ENCODE peak calls at places on chromosome 18, in ten cellular contexts. One of them, this sample, is unnamed.

GRCh38 chr18:3401669-3402620 is 48.0 kb upstream of the TGIF1 start:
- DNase-seq in transverse colon: no peak
- DNase-seq in GM13976: peak
- DNase-seq in brain microvascular endothelial cell: no peak
- DNase-seq in NCI-H2081: no peak
- DNase-seq in tibial artery: no peak
- DNase-seq in pancreas: no peak
- DNase-seq in aorta: no peak
- DNase-seq in LoVo: no peak
- DNase-seq in mucosa of descending colon: no peak
- DNase-seq in this sample: peak

GRCh38 chr18:80179857-80180558 is 67.3 kb downstream of the PARD6G start:
- DNase-seq in transverse colon: peak
- DNase-seq in pancreas: no peak
- DNase-seq in aorta: peak
- DNase-seq in brain microvascular endothelial cell: no peak
- DNase-seq in GM13976: no peak
- DNase-seq in LoVo: no peak
- DNase-seq in NCI-H2081: no peak
- DNase-seq in tibial artery: no peak
- DNase-seq in mucosa of descending colon: no peak
- DNase-seq in this sample: no peak

GRCh38 chr18:68121308-68121707 is 593.6 kb downstream of the TMX3 start:
- DNase-seq in aorta: no peak
- DNase-seq in brain microvascular endothelial cell: no peak
- DNase-seq in NCI-H2081: no peak
- DNase-seq in LoVo: no peak
- DNase-seq in mucosa of descending colon: no peak
- DNase-seq in transverse colon: no peak
- DNase-seq in tibial artery: no peak
- DNase-seq in pancreas: no peak
- DNase-seq in GM13976: no peak
- DNase-seq in this sample: no peak

GRCh38 chr18:11518788-11519685 is 90.4 kb upstream of the SLC35G4 start:
- DNase-seq in brain microvascular endothelial cell: peak
- DNase-seq in pancreas: peak
- DNase-seq in LoVo: peak
- DNase-seq in transverse colon: peak
- DNase-seq in NCI-H2081: peak
- DNase-seq in tibial artery: no peak
- DNase-seq in aorta: no peak
- DNase-seq in mucosa of descending colon: no peak
- DNase-seq in GM13976: peak
- DNase-seq in this sample: peak

GRCh38 chr18:55925772-55926171 is 337.8 kb upstream of the TCF4 start:
- DNase-seq in mucosa of descending colon: no peak
- DNase-seq in LoVo: no peak
- DNase-seq in transverse colon: no peak
- DNase-seq in NCI-H2081: no peak
- DNase-seq in pancreas: no peak
- DNase-seq in tibial artery: no peak
- DNase-seq in brain microvascular endothelial cell: no peak
- DNase-seq in GM13976: no peak
- DNase-seq in aorta: no peak
- DNase-seq in this sample: no peak

GRCh38 chr18:60452424-60452823 is 79.8 kb upstream of the MC4R start:
- DNase-seq in transverse colon: no peak
- DNase-seq in GM13976: no peak
- DNase-seq in mucosa of descending colon: no peak
- DNase-seq in NCI-H2081: peak
- DNase-seq in brain microvascular endothelial cell: peak
- DNase-seq in tibial artery: no peak
- DNase-seq in LoVo: no peak
- DNase-seq in aorta: no peak
- DNase-seq in pancreas: no peak
- DNase-seq in this sample: no peak

GRCh38 chr18:76923485-76924085 is 101.2 kb downstream of the ZNF236 start:
- DNase-seq in GM13976: no peak
- DNase-seq in brain microvascular endothelial cell: peak
- DNase-seq in pancreas: no peak
- DNase-seq in aorta: no peak
- DNase-seq in mucosa of descending colon: no peak
- DNase-seq in transverse colon: peak
- DNase-seq in NCI-H2081: no peak
- DNase-seq in LoVo: peak
- DNase-seq in tibial artery: no peak
- DNase-seq in this sample: no peak

GRCh38 chr18:79528846-79529245 is 133.1 kb downstream of the NFATC1 start:
- DNase-seq in NCI-H2081: peak
- DNase-seq in GM13976: peak
- DNase-seq in brain microvascular endothelial cell: peak
- DNase-seq in mucosa of descending colon: peak
- DNase-seq in LoVo: peak
- DNase-seq in tibial artery: peak
- DNase-seq in pancreas: peak
- DNase-seq in aorta: peak
- DNase-seq in transverse colon: peak
- DNase-seq in this sample: peak

GRCh38 chr18:49813071-49813320 is 337 bp downstream of the ACAA2 start:
- DNase-seq in LoVo: peak
- DNase-seq in brain microvascular endothelial cell: peak
- DNase-seq in NCI-H2081: peak
- DNase-seq in pancreas: peak
- DNase-seq in transverse colon: peak
- DNase-seq in GM13976: peak
- DNase-seq in aorta: peak
- DNase-seq in mucosa of descending colon: peak
- DNase-seq in tibial artery: peak
- DNase-seq in this sample: peak

GRCh38 chr18:31204169-31204568 is 41.5 kb upstream of the DSC1 start:
- DNase-seq in brain microvascular endothelial cell: no peak
- DNase-seq in mucosa of descending colon: no peak
- DNase-seq in tibial artery: no peak
- DNase-seq in transverse colon: no peak
- DNase-seq in aorta: no peak
- DNase-seq in LoVo: no peak
- DNase-seq in NCI-H2081: no peak
- DNase-seq in GM13976: no peak
- DNase-seq in pancreas: no peak
- DNase-seq in this sample: no peak

GRCh38 chr18:48923746-48924580 is 26.8 kb downstream of the SMAD7 start:
- DNase-seq in LoVo: no peak
- DNase-seq in aorta: no peak
- DNase-seq in NCI-H2081: no peak
- DNase-seq in mucosa of descending colon: peak
- DNase-seq in GM13976: peak
- DNase-seq in brain microvascular endothelial cell: no peak
- DNase-seq in transverse colon: no peak
- DNase-seq in tibial artery: no peak
- DNase-seq in pancreas: no peak
- DNase-seq in this sample: peak

GRCh38 chr18:76450912-76451421 is 44.1 kb downstream of the ZNF516 start:
- DNase-seq in mucosa of descending colon: no peak
- DNase-seq in tibial artery: peak
- DNase-seq in brain microvascular endothelial cell: peak
- DNase-seq in aorta: no peak
- DNase-seq in GM13976: peak
- DNase-seq in pancreas: no peak
- DNase-seq in transverse colon: peak
- DNase-seq in LoVo: no peak
- DNase-seq in NCI-H2081: peak
- DNase-seq in this sample: no peak

GRCh38 chr18:12422936-12423335 is 15.2 kb downstream of the PRELID3A start:
- DNase-seq in LoVo: no peak
- DNase-seq in aorta: no peak
- DNase-seq in transverse colon: no peak
- DNase-seq in mucosa of descending colon: no peak
- DNase-seq in GM13976: no peak
- DNase-seq in NCI-H2081: peak
- DNase-seq in brain microvascular endothelial cell: no peak
- DNase-seq in tibial artery: no peak
- DNase-seq in pancreas: no peak
- DNase-seq in this sample: no peak

GRCh38 chr18:9683418-9684396 is 24.4 kb upstream of the RAB31 start:
- DNase-seq in tibial artery: peak
- DNase-seq in pancreas: no peak
- DNase-seq in LoVo: no peak
- DNase-seq in NCI-H2081: peak
- DNase-seq in mucosa of descending colon: no peak
- DNase-seq in GM13976: no peak
- DNase-seq in brain microvascular endothelial cell: peak
- DNase-seq in aorta: no peak
- DNase-seq in transverse colon: no peak
- DNase-seq in this sample: no peak

GRCh38 chr18:34322365-34323289 is 97.9 kb upstream of the NOL4 start:
- DNase-seq in NCI-H2081: peak
- DNase-seq in GM13976: peak
- DNase-seq in tibial artery: no peak
- DNase-seq in aorta: peak
- DNase-seq in mucosa of descending colon: no peak
- DNase-seq in transverse colon: peak
- DNase-seq in pancreas: peak
- DNase-seq in brain microvascular endothelial cell: peak
- DNase-seq in LoVo: peak
- DNase-seq in this sample: peak

GRCh38 chr18:47263828-47264314 is 12.4 kb upstream of the SKOR2 start:
- DNase-seq in brain microvascular endothelial cell: no peak
- DNase-seq in mucosa of descending colon: no peak
- DNase-seq in NCI-H2081: no peak
- DNase-seq in GM13976: no peak
- DNase-seq in tibial artery: no peak
- DNase-seq in pancreas: no peak
- DNase-seq in LoVo: no peak
- DNase-seq in transverse colon: no peak
- DNase-seq in aorta: no peak
- DNase-seq in this sample: no peak

GRCh38 chr18:77205769-77206168 is 43.9 kb upstream of the GALR1 start:
- DNase-seq in aorta: no peak
- DNase-seq in pancreas: no peak
- DNase-seq in GM13976: no peak
- DNase-seq in transverse colon: no peak
- DNase-seq in mucosa of descending colon: no peak
- DNase-seq in NCI-H2081: no peak
- DNase-seq in LoVo: no peak
- DNase-seq in brain microvascular endothelial cell: no peak
- DNase-seq in tibial artery: no peak
- DNase-seq in this sample: no peak

GRCh38 chr18:48735070-48735676 is 196.3 kb downstream of the CTIF start:
- DNase-seq in GM13976: no peak
- DNase-seq in NCI-H2081: no peak
- DNase-seq in tibial artery: no peak
- DNase-seq in pancreas: no peak
- DNase-seq in mucosa of descending colon: no peak
- DNase-seq in brain microvascular endothelial cell: no peak
- DNase-seq in transverse colon: no peak
- DNase-seq in aorta: peak
- DNase-seq in LoVo: no peak
- DNase-seq in this sample: no peak

GRCh38 chr18:32545631-32546030 is 74.9 kb upstream of the GAREM1 start:
- DNase-seq in aorta: no peak
- DNase-seq in NCI-H2081: no peak
- DNase-seq in LoVo: no peak
- DNase-seq in transverse colon: no peak
- DNase-seq in mucosa of descending colon: no peak
- DNase-seq in pancreas: no peak
- DNase-seq in GM13976: no peak
- DNase-seq in tibial artery: no peak
- DNase-seq in brain microvascular endothelial cell: no peak
- DNase-seq in this sample: no peak

GRCh38 chr18:32295604-32296003 is 105.8 kb downstream of the MEP1B start:
- DNase-seq in LoVo: no peak
- DNase-seq in mucosa of descending colon: no peak
- DNase-seq in GM13976: no peak
- DNase-seq in tibial artery: no peak
- DNase-seq in aorta: no peak
- DNase-seq in brain microvascular endothelial cell: no peak
- DNase-seq in pancreas: no peak
- DNase-seq in NCI-H2081: no peak
- DNase-seq in transverse colon: no peak
- DNase-seq in this sample: no peak

GRCh38 chr18:22637787-22638186 is 220.1 kb upstream of the CTAGE1 start:
- DNase-seq in pancreas: no peak
- DNase-seq in brain microvascular endothelial cell: peak
- DNase-seq in transverse colon: no peak
- DNase-seq in tibial artery: no peak
- DNase-seq in aorta: no peak
- DNase-seq in LoVo: no peak
- DNase-seq in NCI-H2081: no peak
- DNase-seq in mucosa of descending colon: no peak
- DNase-seq in GM13976: no peak
- DNase-seq in this sample: no peak

GRCh38 chr18:68152770-68153169 is 562.1 kb downstream of the TMX3 start:
- DNase-seq in brain microvascular endothelial cell: no peak
- DNase-seq in NCI-H2081: no peak
- DNase-seq in aorta: no peak
- DNase-seq in transverse colon: no peak
- DNase-seq in GM13976: no peak
- DNase-seq in pancreas: no peak
- DNase-seq in LoVo: no peak
- DNase-seq in mucosa of descending colon: no peak
- DNase-seq in tibial artery: no peak
- DNase-seq in this sample: no peak

GRCh38 chr18:78830826-78831225 is 148.8 kb upstream of the SALL3 start:
- DNase-seq in NCI-H2081: no peak
- DNase-seq in pancreas: no peak
- DNase-seq in aorta: no peak
- DNase-seq in brain microvascular endothelial cell: no peak
- DNase-seq in mucosa of descending colon: no peak
- DNase-seq in GM13976: no peak
- DNase-seq in tibial artery: no peak
- DNase-seq in transverse colon: no peak
- DNase-seq in LoVo: no peak
- DNase-seq in this sample: no peak

GRCh38 chr18:26215247-26215970 is 10.8 kb upstream of the TAF4B start:
- DNase-seq in transverse colon: no peak
- DNase-seq in pancreas: no peak
- DNase-seq in LoVo: no peak
- DNase-seq in aorta: no peak
- DNase-seq in GM13976: peak
- DNase-seq in NCI-H2081: no peak
- DNase-seq in brain microvascular endothelial cell: no peak
- DNase-seq in tibial artery: no peak
- DNase-seq in mucosa of descending colon: no peak
- DNase-seq in this sample: peak

This sample was measured in GM13977.